ENCODE peak calls at places on chromosomes 3 and 15, in eight cellular contexts. X is stimulated activated naive CD8-positive, alpha-beta T cell treated with anti-CD3 and anti-CD28 coated beads, Interleukin-15, Interleukin-2, amounts not matched to agents 100 U/mL and 50 U/mL, for 24 hours; F is GM12864; L is GM13976; D is activated effector memory CD4-positive, alpha-beta T cell treated with Interleukin-2 at 50 U/mL for 16 hours; M is fibroblast of mammary gland; T is G401; C is HTR-8/SVneo. V is an unnamed sample.

GRCh38 chr3:27943106-27943505 is 221.0 kb upstream of the EOMES start:
- DNase-seq in F (no peak), M (peak; percentile 36), C (no peak), X (peak; percentile 13), T (no peak), L (no peak), D (no peak), V (no peak)

GRCh38 chr3:181709537-181710279 is 2.0 kb upstream of the SOX2 start:
- DNase-seq in X (peak; percentile 75), T (peak; percentile 47), C (peak; percentile 23), D (no peak), F (peak; percentile 21), M (peak; percentile 55), L (no peak), V (peak; percentile 68)

GRCh38 chr3:190621209-190621608 is 107.3 kb downstream of the IL1RAP start:
- DNase-seq in C (no peak), L (no peak), X (no peak), T (no peak), F (no peak), M (no peak), D (no peak), V (no peak)

GRCh38 chr3:129596194-129597086 is 10.0 kb downstream of the PLXND1 start:
- DNase-seq in F (no peak), X (no peak), L (no peak), C (no peak), T (peak; percentile 48), M (peak; percentile 96), D (no peak), V (no peak)

GRCh38 chr3:114624676-114625181 is 330.9 kb downstream of the TIGIT start:
- DNase-seq in M (peak; percentile 99), F (no peak), T (peak; percentile 86), D (no peak), X (no peak), C (peak; percentile 73), L (no peak), V (no peak)

GRCh38 chr3:9781978-9782575 is 10.2 kb downstream of the TADA3 start:
- DNase-seq in L (no peak), F (no peak), C (no peak), M (no peak), D (no peak), X (no peak), T (no peak), V (no peak)

GRCh38 chr15:26864664-26865191 is 2.1 kb upstream of the GABRA5 start:
- DNase-seq in M (peak; percentile 49), D (no peak), X (peak; percentile 6), C (no peak), F (no peak), L (no peak), T (peak; percentile 82), V (no peak)

GRCh38 chr15:64883997-64884511 is 27.6 kb upstream of the ANKDD1A start:
- DNase-seq in T (peak; percentile 29), M (peak; percentile 94), C (peak; percentile 82), L (peak; percentile 70), F (no peak), X (peak; percentile 83), D (peak; percentile 51), V (peak; percentile 65)

GRCh38 chr15:58932791-58933310 is 628 bp downstream of the SLTM start:
- DNase-seq in F (no peak), D (no peak), T (peak; percentile 41), C (no peak), M (no peak), L (no peak), X (no peak), V (no peak)

GRCh38 chr15:89888214-89888804 is 5.5 kb downstream of the AP3S2 start:
- DNase-seq in F (no peak), L (no peak), M (peak; percentile 91), T (peak; percentile 19), D (no peak), C (peak; percentile 22), X (no peak), V (no peak)

GRCh38 chr15:32722126-32722525 is 4.3 kb downstream of the GREM1 start:
- DNase-seq in X (no peak), C (no peak), M (no peak), L (no peak), F (no peak), T (no peak), D (no peak), V (no peak)

GRCh38 chr3:160756907-160757623 is 1.0 kb downstream of the PPM1L start:
- DNase-seq in M (no peak), F (no peak), L (peak; percentile 9), T (peak; percentile 61), C (no peak), X (peak; percentile 12), D (no peak), V (no peak)

GRCh38 chr3:52532517-52532837 is 1.2 kb downstream of the NT5DC2 start:
- DNase-seq in L (peak; percentile 58), F (peak; percentile 42), C (peak; percentile 60), X (peak; percentile 39), T (no peak), D (no peak), M (peak; percentile 40), V (peak; percentile 59)

GRCh38 chr3:195886181-195887141 is 21.9 kb downstream of the TNK2 start:
- DNase-seq in M (peak; percentile 67), L (no peak), T (no peak), F (no peak), D (no peak), C (no peak), X (no peak), V (no peak)

GRCh38 chr3:126259411-126260391 is 79.3 kb upstream of the ALDH1L1 start:
- DNase-seq in C (peak; percentile 34), M (peak; percentile 35), X (peak; percentile 29), D (no peak), L (peak; percentile 60), T (peak; percentile 31), F (no peak), V (no peak)

GRCh38 chr3:187736418-187736871 is 8.8 kb downstream of the BCL6 start:
- DNase-seq in L (no peak), M (peak; percentile 90), D (no peak), T (no peak), X (peak; percentile 14), F (no peak), C (no peak), V (no peak)

GRCh38 chr15:63407612-63408011 is 26.0 kb upstream of the CA12 start:
- DNase-seq in T (no peak), X (no peak), D (no peak), C (no peak), L (no peak), M (no peak), F (no peak), V (no peak)

GRCh38 chr3:185397676-185398075 is 34.7 kb downstream of the MAP3K13 start:
- DNase-seq in D (no peak), T (peak; percentile 69), M (no peak), X (no peak), L (no peak), C (no peak), F (no peak), V (no peak)

GRCh38 chr15:101318810-101319200 is 23.8 kb upstream of the SNRPA1 start:
- DNase-seq in C (no peak), M (no peak), F (no peak), D (no peak), X (no peak), L (no peak), T (no peak), V (no peak)

GRCh38 chr3:123660276-123660675 is 75.4 kb upstream of the HACD2 start:
- DNase-seq in F (no peak), L (no peak), T (no peak), M (no peak), D (no peak), X (no peak), C (no peak), V (no peak)

GRCh38 chr15:84645496-84645895 is 8.6 kb downstream of the WDR73 start:
- DNase-seq in L (no peak), M (no peak), X (no peak), D (no peak), C (no peak), F (no peak), T (no peak), V (no peak)

GRCh38 chr3:56800373-56801150 is 1.2 kb downstream of the ARHGEF3 start:
- DNase-seq in M (no peak), L (peak; percentile 50), D (peak; percentile 65), C (no peak), T (peak; percentile 73), X (peak; percentile 75), F (peak; percentile 51), V (peak; percentile 51)

GRCh38 chr15:39209548-39210211 is 371.2 kb upstream of the THBS1 start:
- DNase-seq in X (no peak), C (no peak), T (no peak), D (no peak), L (no peak), M (no peak), F (no peak), V (no peak)

GRCh38 chr3:124413989-124414598 is 316.2 kb upstream of the UMPS start:
- DNase-seq in L (no peak), M (no peak), F (no peak), D (no peak), X (no peak), T (no peak), C (no peak), V (no peak)

GRCh38 chr3:24601500-24601899 is 106.8 kb upstream of the THRB start:
- DNase-seq in C (no peak), F (no peak), L (no peak), T (no peak), X (no peak), M (peak; percentile 65), D (no peak), V (no peak)

GRCh38 chr15:89399390-89400120 is 64.9 kb upstream of the POLG start:
- DNase-seq in X (peak; percentile 57), C (no peak), F (no peak), L (peak; percentile 89), T (peak; percentile 58), D (no peak), M (peak; percentile 6), V (peak; percentile 87)

GRCh38 chr15:59180946-59181345 is 25.7 kb upstream of the LDHAL6B start:
- DNase-seq in L (no peak), T (no peak), F (no peak), D (no peak), M (no peak), X (no peak), C (no peak), V (no peak)

GRCh38 chr3:31423522-31423921 is 109.2 kb upstream of the STT3B start:
- DNase-seq in D (no peak), T (no peak), F (no peak), L (no peak), M (peak; percentile 93), C (no peak), X (no peak), V (no peak)

GRCh38 chr3:14152233-14152962 is 26.0 kb downstream of the XPC start:
- DNase-seq in C (no peak), M (no peak), T (no peak), L (no peak), F (no peak), D (no peak), X (no peak), V (no peak)

V was measured in GM13977.